ENCODE peak calls at places on chromosomes 11 and 22, in seven cellular contexts. I, K, X, M, P, W and D are unnamed samples.

GRCh38 chr11:65181569-65182257 is at the start of gene CAPN1:
- DNase-seq in I (peak), K (peak), X (peak), M (peak), P (peak), W (peak), D (peak)

GRCh38 chr11:130400793-130401483 is 27.5 kb downstream of the ADAMTS8 start:
- DNase-seq in I (peak), K (peak), X (no peak), M (no peak), P (no peak), W (peak), D (peak)

GRCh38 chr11:115349427-115349826 is 154.8 kb downstream of the CADM1 start:
- DNase-seq in I (no peak), K (no peak), X (no peak), M (no peak), P (no peak), W (no peak), D (no peak)

GRCh38 chr11:67316882-67317364 is 13.6 kb downstream of the SSH3 start:
- DNase-seq in I (peak), K (no peak), X (no peak), M (no peak), P (no peak), W (no peak), D (no peak)

GRCh38 chr11:18394928-18395734 is 768 bp downstream of the LDHA start:
- DNase-seq in I (peak), K (peak), X (no peak), M (peak), P (no peak), W (no peak), D (no peak)

GRCh38 chr11:39365809-39366436 is 2093.5 kb downstream of the LRRC4C start:
- DNase-seq in I (no peak), K (peak), X (no peak), M (no peak), P (no peak), W (no peak), D (no peak)

GRCh38 chr22:39176673-39177455 is 24.4 kb upstream of the CBX7 start:
- DNase-seq in I (no peak), K (no peak), X (no peak), M (no peak), P (no peak), W (no peak), D (no peak)

GRCh38 chr11:103359221-103359620 is 250.0 kb downstream of the DYNC2H1 start:
- DNase-seq in I (peak), K (no peak), X (no peak), M (no peak), P (no peak), W (no peak), D (no peak)

GRCh38 chr11:43285826-43286225 is 26.0 kb upstream of the API5 start:
- DNase-seq in I (no peak), K (no peak), X (no peak), M (no peak), P (no peak), W (no peak), D (no peak)

GRCh38 chr22:17471901-17472566 is 91.3 kb upstream of the SLC25A18 start:
- DNase-seq in I (no peak), K (no peak), X (peak), M (no peak), P (no peak), W (no peak), D (no peak)

GRCh38 chr11:121418625-121419114 is 33.4 kb upstream of the SORL1 start:
- DNase-seq in I (no peak), K (peak), X (peak), M (peak), P (peak), W (no peak), D (peak)

GRCh38 chr11:76578655-76579046 is 91.9 kb downstream of the LRRC32 start:
- DNase-seq in I (no peak), K (no peak), X (peak), M (peak), P (no peak), W (no peak), D (no peak)

GRCh38 chr22:28180804-28181203 is 261.7 kb upstream of the PITPNB start:
- DNase-seq in I (no peak), K (no peak), X (no peak), M (no peak), P (no peak), W (no peak), D (no peak)

GRCh38 chr11:74019104-74019738 is 10.3 kb upstream of the UCP3 start:
- DNase-seq in I (no peak), K (no peak), X (no peak), M (no peak), P (no peak), W (no peak), D (no peak)

GRCh38 chr11:76617553-76618265 is 52.8 kb downstream of the LRRC32 start:
- DNase-seq in I (peak), K (no peak), X (no peak), M (no peak), P (no peak), W (no peak), D (no peak)

GRCh38 chr11:2526808-2527381 is 82.1 kb downstream of the KCNQ1 start:
- DNase-seq in I (no peak), K (peak), X (peak), M (peak), P (no peak), W (no peak), D (peak)

GRCh38 chr11:57387284-57388030 is 3.0 kb downstream of the PRG2 start:
- DNase-seq in I (no peak), K (no peak), X (no peak), M (peak), P (no peak), W (no peak), D (no peak)

GRCh38 chr11:31487848-31488247 is 21.6 kb downstream of the IMMP1L start:
- DNase-seq in I (peak), K (peak), X (no peak), M (no peak), P (no peak), W (peak), D (peak)

GRCh38 chr22:49881856-49882255 is 28.2 kb downstream of the ZBED4 start:
- DNase-seq in I (no peak), K (no peak), X (no peak), M (no peak), P (no peak), W (no peak), D (no peak)

GRCh38 chr11:123659311-123659710 is 4.9 kb upstream of the SCN3B start:
- DNase-seq in I (no peak), K (no peak), X (no peak), M (no peak), P (no peak), W (no peak), D (no peak)

GRCh38 chr22:33438273-33438672 is 380.1 kb upstream of the SYN3 start:
- DNase-seq in I (peak), K (no peak), X (no peak), M (no peak), P (no peak), W (peak), D (no peak)

GRCh38 chr22:30397656-30398635 is 1.1 kb downstream of the SEC14L2 start:
- DNase-seq in I (no peak), K (no peak), X (no peak), M (no peak), P (no peak), W (no peak), D (no peak)

GRCh38 chr11:121478895-121479281 is 26.1 kb upstream of the SORL1-AS1 start:
- DNase-seq in I (no peak), K (peak), X (no peak), M (no peak), P (no peak), W (no peak), D (no peak)

GRCh38 chr22:49015993-49016908 is 811.4 kb downstream of the BRD1 start:
- DNase-seq in I (no peak), K (no peak), X (peak), M (no peak), P (no peak), W (no peak), D (no peak)